ENCODE peak calls at places on chromosomes 13 and 19, in five cellular contexts. T, S, C, X and R are unnamed samples.

GRCh38 chr13:97495678-97496077 is 61.7 kb downstream of the RAP2A start:
- DNase-seq in T (no peak), S (no peak), C (no peak), X (peak), R (no peak)

GRCh38 chr13:79966502-79966901 is 374.4 kb downstream of the SPRY2 start:
- DNase-seq in T (no peak), S (no peak), C (no peak), X (peak), R (no peak)

GRCh38 chr13:74000906-74001305 is 133.3 kb downstream of the KLF12 start:
- DNase-seq in T (no peak), S (no peak), C (no peak), X (no peak), R (no peak)

GRCh38 chr13:32009362-32009761 is 22.2 kb upstream of the FRY start:
- DNase-seq in T (no peak), S (no peak), C (no peak), X (no peak), R (no peak)

GRCh38 chr13:75830842-75831241 is 194.7 kb downstream of the LMO7 start:
- DNase-seq in T (no peak), S (no peak), C (no peak), X (no peak), R (peak)

GRCh38 chr13:73440296-73440895 is 381.6 kb downstream of the KLF5 start:
- DNase-seq in T (no peak), S (no peak), C (no peak), X (peak), R (no peak)

GRCh38 chr19:19342086-19343015 is 21.7 kb downstream of the MAU2 start:
- DNase-seq in T (no peak), S (no peak), C (peak), X (peak), R (peak)

GRCh38 chr13:32019612-32020233 is 11.9 kb upstream of the FRY start:
- DNase-seq in T (peak), S (no peak), C (peak), X (peak), R (peak)

GRCh38 chr19:17404015-17404414 is 1.4 kb downstream of the BST2 start:
- DNase-seq in T (no peak), S (no peak), C (no peak), X (no peak), R (peak)

GRCh38 chr13:91155512-91156114 is 191.9 kb upstream of the MIR17HG start:
- DNase-seq in T (no peak), S (no peak), C (no peak), X (peak), R (no peak)

GRCh38 chr13:67736646-67737420 is 506.7 kb upstream of the PCDH9 start:
- DNase-seq in T (no peak), S (no peak), C (peak), X (peak), R (no peak)

GRCh38 chr19:37954421-37954874 is 47.4 kb downstream of the SIPA1L3 start:
- DNase-seq in T (no peak), S (no peak), C (no peak), X (peak), R (no peak)

GRCh38 chr19:6588508-6589345 is 2.2 kb downstream of the CD70 start:
- DNase-seq in T (no peak), S (no peak), C (no peak), X (no peak), R (no peak)

GRCh38 chr13:53622431-53622830 is 593.8 kb downstream of the OLFM4 start:
- DNase-seq in T (no peak), S (no peak), C (no peak), X (no peak), R (no peak)

GRCh38 chr13:34420975-34421719 is 520.9 kb upstream of the NBEA start:
- DNase-seq in T (no peak), S (no peak), C (no peak), X (no peak), R (no peak)

GRCh38 chr13:28421674-28422410 is 73.1 kb downstream of the FLT1 start:
- DNase-seq in T (no peak), S (no peak), C (no peak), X (no peak), R (no peak)

GRCh38 chr13:112953591-112954487 is 15.2 kb upstream of the MCF2L start:
- DNase-seq in T (no peak), S (no peak), C (no peak), X (no peak), R (no peak)